ENCODE peak calls at places on chromosomes 16 and 17, in six cellular contexts. N is cardiac fibroblast, M is sigmoid colon, V is esophagus muscularis mucosa, C is fibroblast of the aortic adventitia, T is fibroblast of lung. Y is an unnamed sample.

GRCh38 chr17:73336613-73337400 is 25.0 kb upstream of the CDC42EP4 start:
- DNase-seq in N (no peak), M (no peak), V (no peak), C (no peak), T (no peak), Y (no peak)

GRCh38 chr17:49995055-49995738 is at the start of gene DLX3:
- DNase-seq in N (peak), M (peak), V (no peak), C (peak), T (peak), Y (peak)

GRCh38 chr16:28179354-28179753 is 32.4 kb downstream of the XPO6 start:
- DNase-seq in N (no peak), M (no peak), V (no peak), C (no peak), T (no peak), Y (no peak)

GRCh38 chr16:49519741-49520140 is 146.1 kb downstream of the C16orf78 start:
- DNase-seq in N (no peak), M (no peak), V (no peak), C (no peak), T (no peak), Y (no peak)

GRCh38 chr17:31388770-31389672 is 2.5 kb upstream of the RAB11FIP4 start:
- DNase-seq in N (no peak), M (no peak), V (no peak), C (no peak), T (peak), Y (peak)

GRCh38 chr17:72931635-72932034 is 160.9 kb downstream of the SLC39A11 start:
- DNase-seq in N (no peak), M (no peak), V (no peak), C (no peak), T (no peak), Y (no peak)

GRCh38 chr16:67531247-67531646 is 2.6 kb downstream of the RIPOR1 start:
- DNase-seq in N (no peak), M (no peak), V (no peak), C (no peak), T (no peak), Y (no peak)

GRCh38 chr16:4913130-4913773 is 23.7 kb downstream of the PPL start:
- DNase-seq in N (no peak), M (no peak), V (no peak), C (no peak), T (no peak), Y (no peak)

GRCh38 chr16:57013268-57013667 is 23.9 kb downstream of the NLRC5 start:
- DNase-seq in N (peak), M (no peak), V (no peak), C (peak), T (peak), Y (peak)

GRCh38 chr16:12907670-12908233 is 6.4 kb downstream of the SHISA9 start:
- DNase-seq in N (no peak), M (no peak), V (no peak), C (no peak), T (no peak), Y (no peak)
- TF ChIP-seq CTCF in N (no peak), M (no peak), V (no peak), C (no peak), T (no peak), Y (no peak)

GRCh38 chr16:84509032-84509950 is 4.8 kb upstream of the MEAK7 start:
- DNase-seq in N (no peak), M (peak), V (no peak), C (no peak), T (no peak), Y (no peak)

GRCh38 chr16:84505249-84506156 is 1.0 kb upstream of the MEAK7 start:
- DNase-seq in N (no peak), M (no peak), V (no peak), C (no peak), T (no peak), Y (no peak)

GRCh38 chr16:84504420-84505248 is at the start of gene MEAK7:
- DNase-seq in N (peak), M (peak), V (peak), C (peak), T (peak), Y (peak)

GRCh38 chr16:84508502-84508901 is 4.0 kb upstream of the MEAK7 start:
- DNase-seq in N (no peak), M (no peak), V (no peak), C (no peak), T (no peak), Y (no peak)

DNA sequence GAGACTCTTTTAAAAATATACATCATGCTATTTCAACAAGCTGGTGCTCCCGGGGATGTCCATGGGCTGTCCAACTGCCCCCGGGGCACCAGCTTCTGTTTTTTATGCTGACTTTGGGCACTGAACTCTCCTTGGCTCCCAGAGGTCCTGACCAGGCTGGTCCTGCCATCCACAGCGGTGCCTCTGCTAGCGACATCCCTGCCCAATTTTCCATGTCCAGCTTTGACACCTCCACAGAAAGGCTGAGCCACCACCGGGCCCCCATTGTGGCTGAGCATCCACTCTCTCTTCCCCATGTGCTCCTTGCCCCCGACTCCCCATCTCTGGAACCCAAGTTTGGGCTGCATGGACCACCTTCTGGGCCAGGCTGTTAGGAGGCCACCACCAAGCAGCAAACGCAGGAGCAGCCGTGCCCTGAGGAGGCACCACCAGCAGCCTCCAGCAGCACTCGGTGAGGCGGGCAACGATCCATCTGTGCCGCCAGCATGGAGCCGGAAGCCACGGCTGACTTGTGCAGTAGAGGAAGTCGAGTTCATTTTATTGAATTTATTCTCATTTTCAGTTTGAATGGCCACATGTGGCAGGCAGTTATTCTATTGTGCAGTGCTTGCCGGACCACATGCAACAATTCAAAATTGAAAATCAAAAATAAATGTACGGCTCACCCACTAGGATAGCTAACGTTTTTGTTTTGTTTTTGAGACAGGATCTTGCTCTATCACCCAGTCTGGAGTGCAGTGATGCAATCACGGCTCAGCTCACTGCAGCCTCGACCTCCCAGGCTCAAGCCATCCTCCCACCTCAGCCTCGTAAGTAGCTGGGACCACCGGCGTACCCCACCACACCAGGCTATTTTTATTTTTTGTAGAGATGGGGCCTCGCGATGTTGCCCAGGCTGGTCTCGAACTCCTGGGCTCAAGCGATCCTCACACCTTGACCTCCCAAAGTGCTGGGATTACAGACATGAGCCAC is 2.8 kb upstream of the MEAK7 start:
- DNase-seq in N (no peak), M (no peak), V (no peak), C (no peak), T (no peak), Y (no peak)
- H3K4me3 ChIP-seq in N (no peak), M (no peak), V (no peak), C (no peak), T (no peak), Y (no peak)

GRCh38 chr17:38663125-38663751 is 11.5 kb downstream of the EPOP start:
- DNase-seq in N (peak), M (peak), V (no peak), C (peak), T (peak), Y (peak)
- TF ChIP-seq CTCF in N (peak), M (peak), V (peak), C (peak), T (peak), Y (peak)

GRCh38 chr17:78727057-78727456 is 55.0 kb downstream of the CYTH1 start:
- DNase-seq in N (no peak), M (no peak), V (no peak), C (no peak), T (no peak), Y (no peak)
- H3K4me3 ChIP-seq in N (no peak), M (no peak), V (no peak), C (no peak), T (no peak), Y (no peak)

GRCh38 chr17:29241015-29241963 is 5.4 kb upstream of the CRYBA1 start:
- DNase-seq in N (peak), M (no peak), V (peak), C (peak), T (peak), Y (peak)
- TF ChIP-seq CTCF in N (no peak), M (no peak), V (no peak), C (no peak), T (no peak), Y (peak)

DNA sequence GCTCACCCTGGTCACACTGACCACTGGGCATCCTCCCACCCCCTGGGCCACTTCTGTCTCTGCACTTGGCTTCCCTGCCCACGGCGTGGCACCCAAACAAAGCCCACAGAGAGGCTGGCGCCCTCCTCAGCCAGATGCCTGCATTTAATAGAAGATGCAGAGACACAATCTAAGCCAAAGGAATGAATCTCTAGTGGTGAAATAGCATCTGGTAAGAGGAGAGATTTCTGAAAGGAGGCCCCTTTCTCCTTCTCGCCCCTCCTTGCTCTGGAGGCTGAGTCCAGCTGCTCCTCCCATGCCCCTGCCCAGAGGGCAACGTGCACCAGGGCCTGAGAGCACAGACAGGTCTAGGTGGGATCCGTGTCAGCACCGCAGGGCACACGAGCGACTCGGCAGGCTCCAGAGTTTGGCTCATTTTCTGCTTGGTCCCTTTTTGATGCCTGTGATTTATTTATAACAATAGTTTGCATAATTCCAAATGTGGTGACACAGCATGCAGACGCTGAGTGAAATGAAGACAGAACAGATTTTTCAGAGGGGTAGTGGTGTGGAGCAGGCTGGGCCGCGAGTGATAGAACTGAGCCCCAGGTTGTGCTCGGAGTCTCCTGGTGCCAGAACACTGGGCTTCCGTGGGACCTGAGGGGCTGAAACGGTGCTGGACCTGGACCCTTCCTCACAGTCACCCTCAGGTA is 95.6 kb downstream of the METRNL start:
- DNase-seq in N (no peak), M (no peak), V (no peak), C (no peak), T (no peak), Y (no peak)
- H3K4me3 ChIP-seq in N (no peak), M (no peak), V (no peak), C (no peak), T (no peak), Y (no peak)